ENCODE peak calls at places on chromosomes 16 and 17, in four cellular contexts. U, P, S and V are unnamed samples. For H3K4me1, the result is how much of the 10 kb centered on the place peaks cover.

GRCh38 chr16:83409347-83409746 is 398.4 kb upstream of the HSBP1 start:
- DNase-seq in P (no peak), U (no peak), S (no peak), V (no peak)

GRCh38 chr17:45228121-45228941 is 6.6 kb downstream of the FMNL1 start:
- DNase-seq in S (no peak), P (no peak), U (peak), V (no peak)

GRCh38 chr17:61117983-61118382 is 281.7 kb upstream of the TBX2 start:
- DNase-seq in P (no peak), S (no peak), U (no peak), V (no peak)

GRCh38 chr16:54957403-54957802 is 26.7 kb downstream of the IRX5 start:
- DNase-seq in S (no peak), P (no peak), U (peak), V (peak)

GRCh38 chr17:17416007-17416399 is 60.8 kb upstream of the MED9 start:
- DNase-seq in S (no peak), U (no peak), P (no peak), V (no peak)

GRCh38 chr16:31696968-31697743 is 169.5 kb downstream of the AHSP start:
- DNase-seq in P (no peak), S (no peak), U (no peak), V (no peak)

GRCh38 chr16:80997139-80997798 is 9.4 kb downstream of the CMC2 start:
- DNase-seq in U (no peak), P (no peak), S (no peak), V (no peak)

GRCh38 chr17:17837966-17838962 is 1.5 kb upstream of the SREBF1 start:
- DNase-seq in S (peak), P (no peak), U (peak), V (no peak)

GRCh38 chr17:15261063-15261817 is 3.9 kb downstream of the PMP22 start:
- DNase-seq in U (peak), P (peak), S (no peak), V (peak)

GRCh38 chr17:77662796-77663195 is 295.7 kb upstream of the TNRC6C start:
- DNase-seq in P (no peak), U (no peak), S (no peak), V (no peak)

GRCh38 chr16:30867747-30868146 is 26.1 kb downstream of the BCL7C start:
- DNase-seq in P (no peak), U (no peak), S (no peak), V (no peak)

GRCh38 chr16:88965411-88965810 is 11.6 kb downstream of the CBFA2T3 start:
- DNase-seq in S (no peak), U (no peak), P (no peak), V (no peak)

GRCh38 chr17:82098939-82099765 is 1.1 kb upstream of the FASN start:
- DNase-seq in U (no peak), P (no peak), S (no peak), V (no peak)

GRCh38 chr16:57863434-57864160 is 61.3 kb upstream of the KIFC3 start:
- DNase-seq in P (peak), S (peak), U (peak), V (peak)

GRCh38 chr17:72011561-72011960 is 109.3 kb upstream of the SOX9 start:
- DNase-seq in P (no peak), S (no peak), U (no peak), V (no peak)

GRCh38 chr17:335691-336090 is 16.9 kb downstream of the RPH3AL start:
- DNase-seq in U (peak), S (no peak), P (no peak), V (no peak)

GRCh38 chr16:56241596-56241995 is 50.3 kb downstream of the GNAO1 start:
- DNase-seq in S (no peak), U (no peak), P (no peak), V (no peak)

GRCh38 chr17:35726609-35727460 is 4.6 kb upstream of the RASL10B start:
- DNase-seq in S (no peak), U (peak), P (no peak), V (no peak)

GRCh38 chr17:65163990-65164495 is 26.9 kb downstream of the RGS9 start:
- DNase-seq in U (peak), P (no peak), S (no peak), V (peak)

GRCh38 chr16:66658860-66659190 is 37.7 kb downstream of the CMTM4 start:
- DNase-seq in U (no peak), P (no peak), S (no peak), V (no peak)

GRCh38 chr16:66662445-66663194 is 33.9 kb downstream of the CMTM4 start:
- DNase-seq in U (no peak), P (no peak), S (no peak), V (no peak)

GRCh38 chr16:66658143-66658859 is 38.2 kb downstream of the CMTM4 start:
- DNase-seq in S (no peak), U (no peak), P (no peak), V (no peak)

GRCh38 chr16:66661210-66661560 is 35.4 kb downstream of the CMTM4 start:
- DNase-seq in U (no peak), P (no peak), S (no peak), V (no peak)

DNA sequence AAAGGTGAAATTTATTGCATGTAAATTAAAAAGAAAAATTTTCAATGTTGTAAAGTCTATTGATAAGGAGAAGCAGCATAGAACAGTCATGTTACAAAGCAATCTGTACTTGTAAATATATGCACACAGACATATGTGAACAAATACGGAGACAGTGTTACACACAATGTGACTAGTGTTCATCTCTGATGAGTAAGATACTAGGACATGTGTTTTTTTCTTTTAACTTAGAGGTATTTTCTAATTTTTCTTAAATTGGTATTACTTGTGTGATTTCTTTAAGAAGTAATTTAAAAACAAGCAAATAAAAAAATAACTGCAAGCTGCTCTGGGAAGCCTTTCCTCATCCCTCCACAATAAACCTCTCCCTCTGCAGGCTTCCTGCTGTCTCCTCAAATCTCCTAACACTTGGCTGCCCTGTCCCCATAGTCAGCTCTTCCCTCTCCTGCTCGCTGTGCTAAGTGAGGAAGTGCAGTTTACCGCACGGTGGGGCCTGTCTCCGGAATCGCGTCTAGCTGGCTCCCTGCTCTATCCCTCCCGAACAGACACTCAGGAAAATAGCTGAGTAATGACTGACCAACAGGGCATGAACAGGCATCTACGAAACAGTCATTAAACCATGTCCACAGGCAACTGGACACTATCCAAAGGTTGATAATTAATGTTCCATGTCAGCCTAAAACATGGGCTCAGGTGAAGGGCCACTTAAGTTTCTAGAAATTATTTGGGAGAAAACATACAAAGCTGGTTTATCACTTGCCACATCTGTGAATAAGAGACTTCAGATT is 35.9 kb downstream of the CMTM4 start:
- DNase-seq in P (peak), S (peak), U (peak), V (peak)
- H3K4me3 ChIP-seq in P (no peak), S (no peak), U (no peak), V (no peak)

GRCh38 chr17:48605991-48606891 is 1.5 kb upstream of the HOXB6 start:
- DNase-seq in S (no peak), P (no peak), U (no peak), V (no peak)
- H3K4me1 ChIP-seq in S (under half), P (under half), U (under half), V (under half)

GRCh38 chr17:29954405-29954804 is 13.0 kb downstream of the EFCAB5 start:
- DNase-seq in S (no peak), U (no peak), P (no peak), V (no peak)
- TF ChIP-seq CTCF in S (no peak), U (no peak), P (no peak), V (no peak)

DNA sequence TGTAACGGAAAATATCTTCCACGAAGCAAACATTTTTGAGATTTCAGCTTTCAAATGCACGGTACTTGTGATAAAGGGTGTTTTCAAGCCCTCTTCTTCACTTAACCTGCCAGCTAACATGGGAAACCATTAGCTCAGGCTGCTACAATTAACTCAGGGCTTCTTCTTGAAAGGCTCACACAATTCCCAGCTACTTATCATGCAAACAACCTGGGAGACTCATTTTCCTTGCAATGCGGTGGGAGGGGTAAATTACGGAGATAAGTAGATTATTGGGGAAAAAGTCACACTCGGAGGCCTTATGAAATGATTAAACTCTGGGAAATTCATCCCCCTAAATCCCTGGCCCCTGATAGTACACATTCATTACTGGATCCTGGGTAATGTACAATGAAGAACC is 266.4 kb downstream of the STX8 start:
- DNase-seq in P (no peak), U (no peak), S (no peak), V (no peak)
- H3K4me3 ChIP-seq in P (no peak), U (no peak), S (no peak), V (no peak)

GRCh38 chr17:80890551-80890930 is 101.1 kb upstream of the CHMP6 start:
- DNase-seq in S (no peak), P (no peak), U (no peak), V (no peak)
- H3K4me1 ChIP-seq in S (under half), P (under half), U (under half), V (under half)

GRCh38 chr17:67425571-67426160 is 48.6 kb downstream of the PITPNC1 start:
- DNase-seq in P (no peak), U (no peak), S (no peak), V (no peak)

GRCh38 chr17:67421869-67422273 is 44.8 kb downstream of the PITPNC1 start:
- DNase-seq in P (no peak), S (peak), U (peak), V (no peak)

GRCh38 chr17:67420994-67421393 is 43.9 kb downstream of the PITPNC1 start:
- DNase-seq in U (no peak), P (no peak), S (no peak), V (no peak)

GRCh38 chr17:67427410-67427809 is 50.3 kb downstream of the PITPNC1 start:
- DNase-seq in S (no peak), P (no peak), U (no peak), V (no peak)

GRCh38 chr17:67422887-67423286 is 45.8 kb downstream of the PITPNC1 start:
- DNase-seq in U (no peak), P (no peak), S (no peak), V (no peak)
- TF ChIP-seq CTCF in U (no peak), P (no peak), S (no peak), V (no peak)

DNA sequence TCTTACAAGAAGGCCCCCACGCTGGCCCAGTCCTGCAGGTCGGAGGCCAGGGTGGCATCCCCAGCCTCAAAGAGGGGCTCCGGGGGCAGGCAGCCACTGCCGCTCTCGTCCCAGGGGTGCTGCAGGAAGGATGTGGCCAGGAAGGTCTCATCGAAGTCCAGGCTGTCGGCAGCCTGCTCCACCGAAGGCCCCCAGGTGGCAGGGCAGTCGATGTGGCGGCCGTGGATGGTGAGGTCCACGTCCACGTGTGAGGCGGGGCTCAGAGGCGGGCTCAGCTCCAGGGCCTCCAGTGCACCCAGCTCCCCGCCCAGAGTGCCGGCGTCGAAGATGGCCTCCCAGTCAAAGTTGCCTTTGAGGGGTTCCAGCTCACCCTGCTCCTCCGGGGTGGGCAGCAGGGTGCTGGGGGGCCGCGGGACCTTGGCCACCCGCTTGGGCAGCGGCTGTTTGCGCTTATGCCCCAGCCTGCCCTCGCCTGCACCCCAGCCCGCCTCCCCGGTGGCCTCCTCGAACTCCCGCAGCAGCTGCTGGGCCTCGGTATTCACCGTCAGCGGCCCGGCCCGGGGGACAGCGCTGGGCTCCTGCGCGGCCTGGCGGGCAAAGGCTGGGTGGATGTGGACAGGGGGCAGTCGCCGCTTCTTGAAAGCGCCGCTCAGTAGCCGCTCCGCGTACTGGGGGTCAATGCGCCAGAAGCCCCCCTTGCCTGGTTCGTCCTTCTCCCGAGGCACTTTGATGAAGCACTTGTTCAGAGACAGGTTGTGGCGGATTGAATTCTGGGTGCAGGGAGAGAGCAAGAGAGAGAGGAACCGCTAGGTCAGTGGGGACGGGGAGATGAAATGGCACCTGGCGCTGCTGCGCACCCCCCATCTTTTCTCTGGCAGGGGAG is 3.5 kb downstream of the FOXJ1 start:
- DNase-seq in S (no peak), P (no peak), U (no peak), V (no peak)
- H3K4me3 ChIP-seq in S (no peak), P (no peak), U (no peak), V (no peak)

GRCh38 chr16:85460983-85461813 is 151.9 kb upstream of the GSE1 start:
- DNase-seq in U (peak), P (no peak), S (no peak), V (no peak)

GRCh38 chr16:85461814-85462404 is 151.2 kb upstream of the GSE1 start:
- DNase-seq in S (no peak), U (no peak), P (no peak), V (no peak)

GRCh38 chr16:85463228-85463611 is 149.9 kb upstream of the GSE1 start:
- DNase-seq in P (no peak), S (no peak), U (no peak), V (no peak)

GRCh38 chr16:85463672-85464071 is 149.4 kb upstream of the GSE1 start:
- DNase-seq in P (no peak), U (no peak), S (no peak), V (no peak)

GRCh38 chr16:85462405-85463227 is 150.5 kb upstream of the GSE1 start:
- DNase-seq in P (no peak), S (no peak), U (peak), V (peak)
- H3K4me1 ChIP-seq in P (under half), S (under half), U (half or more), V (half or more)

GRCh38 chr16:4376820-4377572 is 5.3 kb downstream of the VASN start:
- DNase-seq in U (no peak), S (no peak), P (no peak), V (no peak)

GRCh38 chr16:4376126-4376819 is 4.6 kb downstream of the VASN start:
- DNase-seq in S (peak), U (peak), P (peak), V (peak)

GRCh38 chr16:4379001-4379688 is 7.5 kb downstream of the VASN start:
- DNase-seq in U (no peak), S (no peak), P (no peak), V (no peak)

GRCh38 chr16:4378202-4378666 is 6.6 kb downstream of the VASN start:
- DNase-seq in S (no peak), P (no peak), U (no peak), V (no peak)

DNA sequence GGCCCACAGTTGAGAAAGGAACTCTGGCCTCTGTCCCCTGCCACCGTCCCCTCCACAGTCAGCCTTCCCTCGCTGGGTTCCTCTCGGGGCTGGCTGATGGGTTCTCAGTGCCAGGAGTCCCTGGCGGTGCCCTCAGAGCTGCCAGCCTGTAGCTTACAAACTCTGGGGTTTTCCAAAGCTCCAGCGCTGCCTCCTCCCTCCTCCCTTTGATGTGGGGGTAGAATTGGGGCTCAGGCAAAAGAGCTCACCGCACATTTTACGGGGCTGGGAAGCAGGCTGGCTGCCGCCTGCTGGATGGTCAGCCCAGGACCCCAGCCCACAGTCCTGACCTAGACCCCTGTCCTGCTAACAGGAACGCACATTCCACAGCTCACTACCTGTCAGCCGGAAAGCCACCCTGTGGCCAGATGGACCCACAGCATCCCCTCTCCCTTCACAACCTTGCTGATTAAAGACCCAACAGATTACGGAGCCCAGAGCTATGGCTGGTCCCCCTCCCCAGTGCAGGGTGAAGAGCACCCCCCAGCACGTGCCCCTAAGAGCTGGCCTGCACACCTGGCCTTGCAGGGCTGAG is 6.0 kb downstream of the VASN start:
- DNase-seq in P (no peak), U (no peak), S (no peak), V (peak)
- TF ChIP-seq CTCF in P (no peak), U (peak), S (no peak), V (no peak)

GRCh38 chr17:58534331-58534730 is 19.9 kb upstream of the MTMR4 start:
- DNase-seq in S (no peak), U (no peak), P (no peak), V (no peak)

GRCh38 chr17:58534901-58535421 is 20.5 kb upstream of the MTMR4 start:
- DNase-seq in S (no peak), U (no peak), P (no peak), V (no peak)

GRCh38 chr17:58535431-58535830 is 21.0 kb upstream of the MTMR4 start:
- DNase-seq in U (no peak), P (no peak), S (no peak), V (no peak)

GRCh38 chr17:58537266-58537665 is 22.8 kb upstream of the MTMR4 start:
- DNase-seq in S (no peak), U (no peak), P (no peak), V (no peak)

GRCh38 chr17:58536541-58536940 is 22.1 kb upstream of the MTMR4 start:
- DNase-seq in P (no peak), S (no peak), U (no peak), V (no peak)
- H3K4me3 ChIP-seq in P (no peak), S (no peak), U (no peak), V (no peak)